ENCODE peak calls at places on chromosomes 1 and 21, in five cellular contexts. A, X, V, W and G are unnamed samples. For H3K4me1, the result is how much of the 10 kb centered on the place peaks cover.

GRCh38 chr1:34155851-34156250 is 9.2 kb downstream of the CSMD2 start:
- DNase-seq in A (no peak), W (no peak), V (no peak), X (no peak), G (no peak)

GRCh38 chr1:52139817-52140540 is 1.9 kb upstream of the ZFYVE9 start:
- DNase-seq in W (peak), X (peak), A (no peak), V (no peak), G (no peak)

GRCh38 chr1:214939180-214939579 is 143.4 kb upstream of the KCNK2 start:
- DNase-seq in W (no peak), V (no peak), X (no peak), A (no peak), G (no peak)

GRCh38 chr1:114025609-114026401 is 46.5 kb downstream of the OLFML3 start:
- DNase-seq in W (no peak), X (no peak), A (no peak), V (no peak), G (no peak)

GRCh38 chr1:47906466-47907191 is 90.6 kb downstream of the TRABD2B start:
- DNase-seq in A (no peak), W (no peak), V (no peak), X (no peak), G (no peak)

GRCh38 chr1:40926441-40926840 is 53.1 kb upstream of the CTPS1 start:
- DNase-seq in A (no peak), W (no peak), X (no peak), V (no peak), G (no peak)

GRCh38 chr1:108570128-108570527 is 10.2 kb downstream of the EEIG2 start:
- DNase-seq in X (peak), A (peak), W (peak), V (peak), G (peak)

GRCh38 chr1:11070876-11071275 is 11.1 kb upstream of the SRM start:
- DNase-seq in V (no peak), W (no peak), X (no peak), A (no peak), G (no peak)

GRCh38 chr1:189500777-189501176 is 976.9 kb downstream of the BRINP3 start:
- DNase-seq in A (no peak), W (peak), V (no peak), X (no peak), G (no peak)

GRCh38 chr1:117176579-117176978 is 34.1 kb downstream of the VTCN1 start:
- DNase-seq in V (no peak), X (no peak), W (no peak), A (no peak), G (no peak)

GRCh38 chr1:171655215-171656116 is 3.0 kb upstream of the MYOC start:
- DNase-seq in V (peak), A (peak), W (peak), X (peak), G (peak)

GRCh38 chr1:240093120-240093961 is 1.7 kb downstream of the FMN2 start:
- DNase-seq in X (no peak), W (no peak), V (no peak), A (peak), G (peak)

GRCh38 chr1:228393268-228393699 is 13.4 kb downstream of the TRIM11 start:
- DNase-seq in X (peak), A (peak), V (no peak), W (peak), G (peak)

GRCh38 chr1:110672001-110672752 is 2.6 kb downstream of the KCNA3 start:
- DNase-seq in A (peak), X (peak), V (no peak), W (no peak), G (peak)

GRCh38 chr1:52551476-52552235 is 1.2 kb downstream of the TUT4 start:
- DNase-seq in W (peak), A (peak), X (peak), V (no peak), G (peak)

GRCh38 chr1:76142771-76143540 is 68.4 kb downstream of the ST6GALNAC3 start:
- DNase-seq in V (no peak), X (no peak), W (no peak), A (no peak), G (no peak)

GRCh38 chr1:92957020-92957734 is 4.1 kb downstream of the DIPK1A start:
- DNase-seq in V (no peak), W (no peak), A (no peak), X (peak), G (no peak)

GRCh38 chr1:90476411-90476810 is 240.7 kb downstream of the BARHL2 start:
- DNase-seq in X (no peak), V (no peak), W (no peak), A (no peak), G (no peak)

GRCh38 chr1:34283142-34283541 is 106.4 kb downstream of the C1orf94 start:
- DNase-seq in A (no peak), W (no peak), X (no peak), V (no peak), G (no peak)

GRCh38 chr1:243508303-243508713 is 252.5 kb downstream of the SDCCAG8 start:
- DNase-seq in A (no peak), W (no peak), X (no peak), V (no peak), G (peak)

GRCh38 chr1:171610385-171610784 is 11.7 kb upstream of the MYOCOS start:
- DNase-seq in X (no peak), A (no peak), W (no peak), V (no peak), G (no peak)

GRCh38 chr1:9313576-9313975 is 20.9 kb downstream of the SPSB1 start:
- DNase-seq in A (no peak), X (no peak), W (no peak), V (no peak), G (no peak)

GRCh38 chr1:227576152-227576551 is 12.8 kb downstream of the ZNF678 start:
- DNase-seq in V (no peak), X (no peak), W (no peak), A (no peak), G (no peak)

GRCh38 chr1:9438431-9439073 is 100.7 kb upstream of the SLC25A33 start:
- DNase-seq in W (peak), X (no peak), V (no peak), A (no peak), G (no peak)

GRCh38 chr1:206882555-206882954 is 14.7 kb upstream of the IL24 start:
- DNase-seq in A (peak), W (no peak), V (no peak), X (no peak), G (no peak)

GRCh38 chr21:40769231-40769630 is 77.7 kb downstream of the DSCAM start:
- DNase-seq in W (no peak), A (no peak), V (no peak), X (no peak), G (no peak)

GRCh38 chr21:25396135-25396711 is 211.1 kb downstream of the MRPL39 start:
- DNase-seq in X (no peak), V (no peak), A (no peak), W (no peak), G (no peak)

GRCh38 chr1:196690582-196690981 is 38.7 kb downstream of the CFH start:
- DNase-seq in W (no peak), V (no peak), X (no peak), A (peak), G (peak)

GRCh38 chr1:36408479-36408878 is 10.8 kb upstream of the LSM10 start:
- DNase-seq in A (no peak), W (peak), X (no peak), V (no peak), G (no peak)

GRCh38 chr1:202291961-202292712 is 49.6 kb downstream of the UBE2T start:
- DNase-seq in X (no peak), W (peak), V (no peak), A (no peak), G (no peak)

GRCh38 chr1:9111957-9112356 is 16.9 kb downstream of the GPR157 start:
- DNase-seq in A (no peak), X (no peak), W (peak), V (no peak), G (no peak)

GRCh38 chr1:155071701-155072100 is 6.9 kb upstream of the EFNA3 start:
- DNase-seq in X (no peak), V (no peak), W (no peak), A (peak), G (peak)

GRCh38 chr1:155073377-155074272 is 5.0 kb upstream of the EFNA3 start:
- DNase-seq in W (no peak), A (no peak), X (peak), V (no peak), G (no peak)

GRCh38 chr1:155070392-155070700 is 6.8 kb downstream of the EFNA4 start:
- DNase-seq in V (no peak), A (peak), X (no peak), W (no peak), G (no peak)

GRCh38 chr1:155070721-155071556 is 7.4 kb downstream of the EFNA4 start:
- DNase-seq in X (peak), W (peak), V (no peak), A (peak), G (peak)

GRCh38 chr1:155072531-155073289 is 5.9 kb upstream of the EFNA3 start:
- DNase-seq in X (no peak), A (no peak), V (no peak), W (no peak), G (no peak)
- H3K4me1 ChIP-seq in X (half or more), A (under half), V (under half), W (under half), G (under half)

GRCh38 chr21:39142972-39143371 is 40.3 kb downstream of the PSMG1 start:
- DNase-seq in X (no peak), A (no peak), W (no peak), V (no peak), G (no peak)
- H2AFZ ChIP-seq in X (no peak), A (no peak), W (no peak), V (no peak), G (no peak)

DNA sequence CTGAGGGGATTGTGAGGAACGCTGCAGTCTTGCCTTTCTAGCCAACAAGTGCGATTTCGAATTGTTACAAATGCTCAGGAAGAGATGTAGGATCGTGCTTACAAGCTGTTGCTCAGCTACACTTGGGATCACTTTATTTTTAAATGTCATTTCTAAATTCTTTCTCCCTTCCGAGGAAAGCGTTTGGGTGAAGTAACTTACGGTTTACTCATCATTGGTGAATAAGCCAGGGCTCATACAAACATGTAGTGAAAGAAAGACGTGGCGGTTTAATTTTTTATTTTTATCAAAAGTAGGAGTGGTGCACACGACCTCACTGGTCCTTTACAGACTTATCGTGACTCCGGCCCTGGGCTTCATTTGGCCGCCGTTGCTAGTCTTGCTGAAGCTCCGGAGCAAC is 386.6 kb downstream of the KIF26B start:
- DNase-seq in A (no peak), X (no peak), W (peak), V (no peak), G (no peak)
- TF ChIP-seq EZH2phosphoT487 in A (no peak), X (no peak), W (no peak), V (no peak), G (no peak)

GRCh38 chr1:160618327-160618726 is 28.5 kb downstream of the SLAMF1 start:
- DNase-seq in X (no peak), A (no peak), V (no peak), W (no peak), G (no peak)
- H3K4me1 ChIP-seq in X (half or more), A (under half), V (under half), W (under half), G (under half)